ENCODE peak calls at places on chromosomes 6 and 20, in eight cellular contexts. N is effector memory CD4-positive, alpha-beta T cell; F is nephron progenitor cell; L is NCI-H1436; X is cerebellar nuclear complex; D is B cell; O is amniotic epithelial cell; Z is hypothalamus. I is an unnamed sample.

GRCh38 chr20:63977392-63978276 is 1.8 kb downstream of the SAMD10 start:
- DNase-seq in N (no peak), X (no peak), L (no peak), O (peak), D (peak), Z (no peak), F (no peak), I (peak)

GRCh38 chr6:101403566-101403965 is 10.1 kb downstream of the GRIK2 start:
- DNase-seq in Z (no peak), D (no peak), F (peak), N (no peak), L (no peak), O (peak), X (no peak), I (no peak)

GRCh38 chr20:47878601-47879004 is 93.3 kb upstream of the SULF2 start:
- DNase-seq in X (no peak), N (no peak), Z (no peak), O (no peak), D (no peak), F (no peak), L (no peak), I (no peak)

GRCh38 chr6:16103708-16104107 is 25.2 kb upstream of the MYLIP start:
- DNase-seq in O (no peak), L (no peak), N (no peak), Z (no peak), D (no peak), X (no peak), F (peak), I (no peak)

GRCh38 chr6:42104807-42105713 is 37.4 kb downstream of the C6orf132 start:
- DNase-seq in N (no peak), Z (no peak), F (no peak), L (no peak), O (no peak), X (no peak), D (peak), I (no peak)

GRCh38 chr6:65505736-65506135 is 201.3 kb downstream of the EYS start:
- DNase-seq in D (no peak), X (no peak), N (no peak), L (no peak), F (no peak), Z (no peak), O (no peak), I (no peak)

GRCh38 chr20:33681728-33682353 is 4.3 kb downstream of the E2F1 start:
- DNase-seq in O (no peak), D (no peak), N (no peak), Z (no peak), L (no peak), F (no peak), X (no peak), I (no peak)

GRCh38 chr6:44675449-44675848 is 287.9 kb downstream of the CDC5L start:
- DNase-seq in X (no peak), O (no peak), D (no peak), Z (no peak), N (no peak), F (no peak), L (no peak), I (no peak)

GRCh38 chr20:5135363-5136012 is 8.7 kb downstream of the CDS2 start:
- DNase-seq in N (no peak), L (no peak), Z (no peak), F (no peak), D (no peak), X (no peak), O (no peak), I (no peak)

GRCh38 chr20:37386505-37387201 is 40.7 kb downstream of the SRC start:
- DNase-seq in O (no peak), Z (no peak), X (no peak), N (no peak), D (no peak), L (no peak), F (no peak), I (no peak)

GRCh38 chr6:25629202-25629584 is 22.8 kb upstream of the SCGN start:
- DNase-seq in X (no peak), D (no peak), F (no peak), O (no peak), N (no peak), Z (no peak), L (no peak), I (no peak)

GRCh38 chr6:165827190-165827518 is 164.1 kb upstream of the PDE10A start:
- DNase-seq in O (no peak), F (no peak), D (no peak), N (no peak), X (no peak), L (no peak), Z (no peak), I (no peak)

GRCh38 chr6:96812077-96812703 is 25.1 kb downstream of the GPR63 start:
- DNase-seq in L (no peak), X (no peak), O (peak), D (no peak), F (no peak), N (no peak), Z (no peak), I (no peak)

GRCh38 chr6:112469306-112469705 is 122.2 kb downstream of the RFPL4B start:
- DNase-seq in N (no peak), Z (no peak), F (no peak), L (no peak), D (no peak), X (no peak), O (no peak), I (no peak)

GRCh38 chr20:24577271-24577909 is 108.0 kb downstream of the SYNDIG1 start:
- DNase-seq in X (no peak), F (peak), O (no peak), L (no peak), Z (no peak), N (no peak), D (no peak), I (no peak)

GRCh38 chr6:106128981-106129761 is 43.0 kb downstream of the PRDM1 start:
- DNase-seq in D (no peak), L (no peak), F (no peak), X (no peak), Z (no peak), N (no peak), O (peak), I (no peak)

GRCh38 chr6:158377866-158378265 is 65.6 kb downstream of the TULP4 start:
- DNase-seq in X (no peak), N (no peak), Z (no peak), F (no peak), O (peak), D (no peak), L (no peak), I (no peak)

GRCh38 chr6:338815-339262 is 46.6 kb downstream of the DUSP22 start:
- DNase-seq in X (no peak), L (no peak), F (no peak), Z (no peak), D (no peak), N (no peak), O (no peak), I (no peak)

GRCh38 chr20:18983796-18984195 is 170.2 kb downstream of the SCP2D1 start:
- DNase-seq in Z (no peak), N (no peak), D (no peak), X (no peak), F (no peak), L (peak), O (no peak), I (no peak)

GRCh38 chr6:99425647-99426453 is 742 bp upstream of the PNISR start:
- DNase-seq in L (peak), F (peak), X (no peak), Z (peak), O (peak), D (no peak), N (peak), I (no peak)

GRCh38 chr6:53056273-53056672 is 8.9 kb upstream of the FBXO9 start:
- DNase-seq in L (no peak), D (no peak), N (no peak), X (no peak), Z (no peak), O (no peak), F (no peak), I (no peak)

GRCh38 chr20:19787366-19787765 is 29.3 kb downstream of the RIN2 start:
- DNase-seq in X (no peak), D (no peak), Z (no peak), N (no peak), L (no peak), F (no peak), O (peak), I (no peak)

GRCh38 chr6:155026366-155027045 is 31.4 kb downstream of the TIAM2 start:
- DNase-seq in X (no peak), Z (no peak), N (no peak), L (no peak), F (no peak), O (peak), D (no peak), I (no peak)

GRCh38 chr20:64140956-64141355 is 23.3 kb upstream of the MYT1 start:
- DNase-seq in O (no peak), L (no peak), F (no peak), N (no peak), X (no peak), Z (no peak), D (no peak), I (no peak)

GRCh38 chr6:75213112-75213511 is 7.3 kb upstream of the COL12A1 start:
- DNase-seq in F (no peak), L (no peak), O (no peak), N (no peak), D (no peak), X (no peak), Z (no peak), I (no peak)

GRCh38 chr6:154276810-154277577 is 79.6 kb downstream of the IPCEF1 start:
- DNase-seq in N (no peak), X (no peak), L (peak), O (peak), Z (no peak), D (peak), F (no peak), I (no peak)

GRCh38 chr20:61699184-61700066 is 366.3 kb downstream of the TAF4 start:
- DNase-seq in N (no peak), L (no peak), Z (no peak), X (no peak), O (no peak), F (no peak), D (no peak), I (no peak)

GRCh38 chr6:13825871-13826270 is 11.5 kb upstream of the MCUR1 start:
- DNase-seq in O (peak), F (no peak), N (no peak), Z (no peak), D (no peak), X (no peak), L (no peak), I (no peak)

GRCh38 chr6:88492824-88493223 is 326.7 kb upstream of the CNR1 start:
- DNase-seq in X (no peak), N (no peak), F (no peak), L (no peak), Z (no peak), O (peak), D (no peak), I (no peak)

GRCh38 chr20:21129861-21130260 is 4.0 kb downstream of the KIZ start:
- DNase-seq in L (no peak), N (no peak), O (no peak), D (no peak), Z (no peak), X (no peak), F (no peak), I (no peak)

I was measured in activated T-helper 2 cell treated with anti-CD3 and anti-CD28 coated beads, Interferon-gamma antibody, Interleukin-2, Interleukin-4, amounts not matched to agents 10 μg/mL and 5 μg/mL and 100 μg/mL, durations not matched to agents 14 hours and 24 hours and 36 hours.